ENCODE peak calls at places on chromosome 14, in five cellular contexts. U is effector memory CD8-positive, alpha-beta T cell; S is A549; Q is T follicular helper cell; W is T-cell. T is an unnamed sample.

GRCh38 chr14:43481864-43482263 is 1025.2 kb downstream of the FSCB start:
- DNase-seq in U (no peak), S (no peak), Q (no peak), W (no peak), T (no peak)

GRCh38 chr14:74552623-74553022 is 59.1 kb downstream of the ISCA2 start:
- DNase-seq in U (no peak), S (no peak), Q (no peak), W (no peak), T (no peak)

GRCh38 chr14:102262894-102263462 is 42.0 kb downstream of the MOK start:
- DNase-seq in U (no peak), S (peak), Q (no peak), W (no peak), T (no peak)

GRCh38 chr14:94110552-94111181 is at the start of gene IFI27:
- DNase-seq in U (no peak), S (no peak), Q (no peak), W (no peak), T (no peak)

GRCh38 chr14:74501135-74501614 is 7.6 kb downstream of the ISCA2 start:
- DNase-seq in U (no peak), S (peak), Q (no peak), W (no peak), T (peak)

GRCh38 chr14:56490379-56490778 is 89.2 kb upstream of the TMEM260 start:
- DNase-seq in U (no peak), S (peak), Q (no peak), W (no peak), T (no peak)

GRCh38 chr14:68283378-68284123 is 464.0 kb downstream of the RAD51B start:
- DNase-seq in U (peak), S (no peak), Q (peak), W (peak), T (no peak)

GRCh38 chr14:69710378-69710777 is 56.6 kb upstream of the SRSF5 start:
- DNase-seq in U (no peak), S (no peak), Q (no peak), W (no peak), T (no peak)

GRCh38 chr14:91418387-91419043 is 895 bp upstream of the CCDC88C start:
- DNase-seq in U (peak), S (peak), Q (peak), W (peak), T (peak)

GRCh38 chr14:22190411-22191191 is 398.4 kb downstream of the DAD1 start:
- DNase-seq in U (no peak), S (no peak), Q (no peak), W (no peak), T (no peak)

GRCh38 chr14:95515523-95516517 is 630 bp downstream of the SYNE3 start:
- DNase-seq in U (peak), S (peak), Q (peak), W (peak), T (no peak)

GRCh38 chr14:59297070-59297766 is 108.8 kb downstream of the DAAM1 start:
- DNase-seq in U (no peak), S (no peak), Q (no peak), W (no peak), T (no peak)

GRCh38 chr14:106185837-106186233 is 659.5 kb downstream of the TMEM121 start:
- DNase-seq in U (peak), S (no peak), Q (peak), W (peak), T (no peak)

GRCh38 chr14:69931960-69932359 is 52.7 kb downstream of the SMOC1 start:
- DNase-seq in U (no peak), S (no peak), Q (no peak), W (no peak), T (no peak)

GRCh38 chr14:75295061-75295461 is 16.4 kb downstream of the FOS start:
- DNase-seq in U (no peak), S (peak), Q (no peak), W (no peak), T (peak)

GRCh38 chr14:50312734-50313054 is 570 bp downstream of the DMAC2L start:
- DNase-seq in U (no peak), S (no peak), Q (peak), W (peak), T (peak)

GRCh38 chr14:37591311-37591940 is 3.6 kb downstream of the FOXA1 start:
- DNase-seq in U (no peak), S (peak), Q (no peak), W (no peak), T (peak)

T was measured in prostate gland.